ENCODE peak calls at places on chromosomes 3 and 15, in nine cellular contexts. One of them, this sample, is unnamed.

GRCh38 chr3:197478746-197479668 is 76.8 kb downstream of the BDH1 start:
- DNase-seq in anterior cingulate cortex: no peak
- DNase-seq in hypothalamus: no peak
- DNase-seq in HT-29: peak; percentile 23
- DNase-seq in NCI-H1092 treated with DMSO at 0.1 percent for 48 hours: no peak
- DNase-seq in CD4-positive, alpha-beta memory T cell: no peak
- DNase-seq in GM10248: no peak
- DNase-seq in omental fat pad: no peak
- DNase-seq in GM20000: no peak
- DNase-seq in this sample: no peak

GRCh38 chr3:146259880-146260589 is 9.1 kb upstream of the PLSCR4 start:
- DNase-seq in anterior cingulate cortex: no peak
- DNase-seq in hypothalamus: no peak
- DNase-seq in HT-29: no peak
- DNase-seq in NCI-H1092 treated with DMSO at 0.1 percent for 48 hours: no peak
- DNase-seq in CD4-positive, alpha-beta memory T cell: no peak
- DNase-seq in GM10248: no peak
- DNase-seq in omental fat pad: no peak
- DNase-seq in GM20000: no peak
- DNase-seq in this sample: no peak

GRCh38 chr3:114293846-114294245 is at the start of gene TIGIT:
- DNase-seq in anterior cingulate cortex: no peak
- DNase-seq in hypothalamus: no peak
- DNase-seq in HT-29: no peak
- DNase-seq in NCI-H1092 treated with DMSO at 0.1 percent for 48 hours: no peak
- DNase-seq in CD4-positive, alpha-beta memory T cell: no peak
- DNase-seq in GM10248: no peak
- DNase-seq in omental fat pad: no peak
- DNase-seq in GM20000: no peak
- DNase-seq in this sample: no peak

GRCh38 chr3:105615814-105616213 is 249.1 kb downstream of the ALCAM start:
- DNase-seq in anterior cingulate cortex: no peak
- DNase-seq in hypothalamus: no peak
- DNase-seq in HT-29: no peak
- DNase-seq in NCI-H1092 treated with DMSO at 0.1 percent for 48 hours: no peak
- DNase-seq in CD4-positive, alpha-beta memory T cell: no peak
- DNase-seq in GM10248: no peak
- DNase-seq in omental fat pad: no peak
- DNase-seq in GM20000: no peak
- DNase-seq in this sample: no peak

GRCh38 chr15:85825118-85825517 is 30.4 kb upstream of the KLHL25 start:
- DNase-seq in anterior cingulate cortex: no peak
- DNase-seq in hypothalamus: no peak
- DNase-seq in HT-29: peak; percentile 35
- DNase-seq in NCI-H1092 treated with DMSO at 0.1 percent for 48 hours: no peak
- DNase-seq in CD4-positive, alpha-beta memory T cell: no peak
- DNase-seq in GM10248: no peak
- DNase-seq in omental fat pad: no peak
- DNase-seq in GM20000: no peak
- DNase-seq in this sample: no peak

GRCh38 chr15:45521596-45522167 is 873 bp downstream of the SLC30A4 start:
- DNase-seq in anterior cingulate cortex: no peak
- DNase-seq in hypothalamus: no peak
- DNase-seq in HT-29: peak; percentile 40
- DNase-seq in NCI-H1092 treated with DMSO at 0.1 percent for 48 hours: peak; percentile 5
- DNase-seq in CD4-positive, alpha-beta memory T cell: peak; percentile 21
- DNase-seq in GM10248: peak; percentile 38
- DNase-seq in omental fat pad: no peak
- DNase-seq in GM20000: peak; percentile 57
- DNase-seq in this sample: no peak

GRCh38 chr3:47348411-47349154 is 32.2 kb upstream of the PTPN23 start:
- DNase-seq in anterior cingulate cortex: no peak
- DNase-seq in hypothalamus: no peak
- DNase-seq in HT-29: no peak
- DNase-seq in NCI-H1092 treated with DMSO at 0.1 percent for 48 hours: no peak
- DNase-seq in CD4-positive, alpha-beta memory T cell: no peak
- DNase-seq in GM10248: no peak
- DNase-seq in omental fat pad: no peak
- DNase-seq in GM20000: no peak
- DNase-seq in this sample: no peak

GRCh38 chr3:22606938-22607337 is 596.2 kb upstream of the UBE2E2 start:
- DNase-seq in anterior cingulate cortex: no peak
- DNase-seq in hypothalamus: no peak
- DNase-seq in HT-29: no peak
- DNase-seq in NCI-H1092 treated with DMSO at 0.1 percent for 48 hours: no peak
- DNase-seq in CD4-positive, alpha-beta memory T cell: no peak
- DNase-seq in GM10248: no peak
- DNase-seq in omental fat pad: no peak
- DNase-seq in GM20000: no peak
- DNase-seq in this sample: no peak

GRCh38 chr3:140096037-140096436 is 161.1 kb downstream of the CLSTN2 start:
- DNase-seq in anterior cingulate cortex: no peak
- DNase-seq in hypothalamus: no peak
- DNase-seq in HT-29: no peak
- DNase-seq in NCI-H1092 treated with DMSO at 0.1 percent for 48 hours: no peak
- DNase-seq in CD4-positive, alpha-beta memory T cell: no peak
- DNase-seq in GM10248: no peak
- DNase-seq in omental fat pad: no peak
- DNase-seq in GM20000: no peak
- DNase-seq in this sample: no peak

GRCh38 chr3:11240496-11240895 is 31.7 kb upstream of the ATG7 start:
- DNase-seq in anterior cingulate cortex: no peak
- DNase-seq in hypothalamus: no peak
- DNase-seq in HT-29: no peak
- DNase-seq in NCI-H1092 treated with DMSO at 0.1 percent for 48 hours: no peak
- DNase-seq in CD4-positive, alpha-beta memory T cell: no peak
- DNase-seq in GM10248: no peak
- DNase-seq in omental fat pad: no peak
- DNase-seq in GM20000: no peak
- DNase-seq in this sample: no peak

GRCh38 chr3:27675287-27675686 is 46.8 kb downstream of the EOMES start:
- DNase-seq in anterior cingulate cortex: no peak
- DNase-seq in hypothalamus: no peak
- DNase-seq in HT-29: no peak
- DNase-seq in NCI-H1092 treated with DMSO at 0.1 percent for 48 hours: no peak
- DNase-seq in CD4-positive, alpha-beta memory T cell: no peak
- DNase-seq in GM10248: no peak
- DNase-seq in omental fat pad: no peak
- DNase-seq in GM20000: no peak
- DNase-seq in this sample: no peak

GRCh38 chr15:63086271-63086670 is 35.4 kb upstream of the LACTB start:
- DNase-seq in anterior cingulate cortex: no peak
- DNase-seq in hypothalamus: no peak
- DNase-seq in HT-29: no peak
- DNase-seq in NCI-H1092 treated with DMSO at 0.1 percent for 48 hours: no peak
- DNase-seq in CD4-positive, alpha-beta memory T cell: no peak
- DNase-seq in GM10248: no peak
- DNase-seq in omental fat pad: no peak
- DNase-seq in GM20000: no peak
- DNase-seq in this sample: no peak

GRCh38 chr3:38137615-38138346 is 680 bp upstream of the MYD88 start:
- DNase-seq in anterior cingulate cortex: no peak
- DNase-seq in hypothalamus: peak; percentile 51
- DNase-seq in HT-29: no peak
- DNase-seq in NCI-H1092 treated with DMSO at 0.1 percent for 48 hours: no peak
- DNase-seq in CD4-positive, alpha-beta memory T cell: peak; percentile 17
- DNase-seq in GM10248: no peak
- DNase-seq in omental fat pad: peak; percentile 27
- DNase-seq in GM20000: peak; percentile 48
- DNase-seq in this sample: no peak